ENCODE peak calls at places on chromosomes 16 and 17, in five cellular contexts. One of them, this sample, is unnamed. For H3K4me1, the result is how much of the 10 kb centered on the place peaks cover.

GRCh38 chr17:1379930-1380313 is 20.1 kb downstream of the YWHAE start:
- DNase-seq in SK-N-SH: no peak
- DNase-seq in spleen: no peak
- DNase-seq in GM23338: no peak
- DNase-seq in stomach: no peak
- DNase-seq in this sample: no peak

GRCh38 chr16:2508722-2509400 is 4.9 kb upstream of the ATP6V0C start:
- DNase-seq in SK-N-SH: no peak
- DNase-seq in spleen: peak
- DNase-seq in GM23338: no peak
- DNase-seq in stomach: no peak
- DNase-seq in this sample: no peak

GRCh38 chr16:62738631-62739030 is 702.4 kb upstream of the CDH8 start:
- DNase-seq in SK-N-SH: no peak
- DNase-seq in spleen: no peak
- DNase-seq in GM23338: no peak
- DNase-seq in stomach: no peak
- DNase-seq in this sample: no peak

GRCh38 chr16:63146251-63146650 is 1110.0 kb upstream of the CDH8 start:
- DNase-seq in SK-N-SH: no peak
- DNase-seq in spleen: no peak
- DNase-seq in GM23338: no peak
- DNase-seq in stomach: no peak
- DNase-seq in this sample: no peak

GRCh38 chr17:21573961-21574610 is 118.2 kb upstream of the KCNJ18 start:
- DNase-seq in SK-N-SH: peak
- DNase-seq in spleen: no peak
- DNase-seq in GM23338: no peak
- DNase-seq in stomach: peak
- DNase-seq in this sample: no peak

GRCh38 chr17:52156576-52156975 is 1.9 kb downstream of the CA10 start:
- DNase-seq in SK-N-SH: no peak
- DNase-seq in spleen: no peak
- DNase-seq in GM23338: peak
- DNase-seq in stomach: no peak
- DNase-seq in this sample: no peak

GRCh38 chr16:70428178-70428998 is 10.5 kb downstream of the ST3GAL2 start:
- DNase-seq in SK-N-SH: peak
- DNase-seq in spleen: peak
- DNase-seq in GM23338: peak
- DNase-seq in stomach: peak
- DNase-seq in this sample: peak

GRCh38 chr17:67021718-67022450 is 22.5 kb upstream of the CACNG1 start:
- DNase-seq in SK-N-SH: peak
- DNase-seq in spleen: no peak
- DNase-seq in GM23338: no peak
- DNase-seq in stomach: no peak
- DNase-seq in this sample: no peak

GRCh38 chr16:8957509-8958157 is 6.1 kb downstream of the USP7 start:
- DNase-seq in SK-N-SH: no peak
- DNase-seq in spleen: no peak
- DNase-seq in GM23338: no peak
- DNase-seq in stomach: no peak
- DNase-seq in this sample: no peak

GRCh38 chr17:60602385-60602742 is 2.4 kb downstream of the PPM1D start:
- DNase-seq in SK-N-SH: no peak
- DNase-seq in spleen: no peak
- DNase-seq in GM23338: no peak
- DNase-seq in stomach: no peak
- DNase-seq in this sample: no peak
- H3K27ac ChIP-seq in SK-N-SH: peak
- H3K27ac ChIP-seq in spleen: no peak
- H3K27ac ChIP-seq in GM23338: no peak
- H3K27ac ChIP-seq in stomach: peak
- H3K27ac ChIP-seq in this sample: peak

DNA sequence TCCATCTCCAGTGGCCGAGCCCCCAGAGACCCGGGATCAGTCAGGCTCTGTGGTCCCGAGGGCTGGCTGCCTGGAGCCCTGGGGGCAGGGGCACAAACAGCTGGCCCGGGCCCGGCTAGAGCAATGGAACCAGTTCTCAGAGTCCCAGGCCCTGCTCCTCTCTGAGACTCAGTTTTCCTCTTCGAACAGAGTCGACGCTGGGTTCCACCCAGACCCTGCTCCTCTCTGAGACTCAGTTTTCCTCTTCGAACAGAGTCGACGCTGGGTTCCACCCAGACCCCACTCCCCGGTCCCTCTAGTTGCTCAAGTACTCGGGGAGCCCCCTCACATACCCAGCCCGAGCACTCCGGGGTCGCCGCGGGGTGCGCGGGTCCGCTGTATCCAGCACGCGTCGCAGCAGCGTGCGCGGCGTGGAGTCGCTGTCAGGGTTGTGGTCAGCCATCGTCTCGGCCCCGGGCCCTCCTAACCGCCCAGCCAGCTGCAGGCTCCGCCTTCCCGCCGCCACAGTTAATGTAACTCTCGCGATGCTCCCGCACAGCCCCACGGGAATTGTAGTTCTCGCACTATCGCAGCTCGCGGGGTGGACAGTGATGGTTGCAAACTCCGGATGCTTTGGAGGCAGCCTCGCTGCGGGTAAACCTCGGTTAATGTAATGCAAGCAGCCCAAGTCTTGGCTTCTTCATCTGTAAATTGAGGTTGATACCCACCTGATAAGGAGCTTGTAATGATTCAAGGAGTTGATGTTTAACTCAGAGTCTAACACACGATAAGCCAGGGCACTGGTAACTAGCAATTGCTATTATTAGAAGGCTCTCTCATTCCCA is 8.5 kb upstream of the THAP11 start:
- DNase-seq in SK-N-SH: peak
- DNase-seq in spleen: peak
- DNase-seq in GM23338: peak
- DNase-seq in stomach: peak
- DNase-seq in this sample: peak
- TF ChIP-seq POLR2AphosphoS5 in SK-N-SH: peak
- TF ChIP-seq POLR2AphosphoS5 in spleen: peak
- TF ChIP-seq POLR2AphosphoS5 in GM23338: peak
- TF ChIP-seq POLR2AphosphoS5 in stomach: peak
- TF ChIP-seq POLR2AphosphoS5 in this sample: peak

DNA sequence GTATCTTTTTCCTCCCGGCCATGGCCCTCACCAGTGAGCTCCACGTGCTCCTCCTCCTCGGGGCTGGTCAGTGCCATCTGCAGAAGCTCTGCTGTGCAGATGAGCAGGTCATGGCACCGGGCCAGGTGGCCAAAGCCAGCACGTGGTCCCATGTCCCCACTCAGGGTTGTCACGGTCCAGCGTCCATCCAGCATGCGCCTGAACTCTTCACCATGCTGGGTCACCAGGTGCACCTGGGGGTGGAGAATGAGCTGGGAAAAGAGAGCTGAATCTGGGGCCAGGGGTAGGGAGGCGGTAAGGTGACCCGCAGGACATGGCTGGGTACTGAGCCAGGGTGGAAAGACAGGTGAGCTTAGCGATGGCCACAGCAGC is 1.3 kb downstream of the DHX58 start:
- DNase-seq in SK-N-SH: peak
- DNase-seq in spleen: no peak
- DNase-seq in GM23338: no peak
- DNase-seq in stomach: no peak
- DNase-seq in this sample: no peak
- H3K4me1 ChIP-seq in SK-N-SH: under half
- H3K4me1 ChIP-seq in spleen: under half
- H3K4me1 ChIP-seq in GM23338: under half
- H3K4me1 ChIP-seq in stomach: under half
- H3K4me1 ChIP-seq in this sample: under half

GRCh38 chr17:68029512-68030215 is 5.9 kb upstream of the KPNA2 start:
- DNase-seq in SK-N-SH: no peak
- DNase-seq in spleen: no peak
- DNase-seq in GM23338: peak
- DNase-seq in stomach: no peak
- DNase-seq in this sample: no peak
- H3K27ac ChIP-seq in SK-N-SH: no peak
- H3K27ac ChIP-seq in spleen: no peak
- H3K27ac ChIP-seq in GM23338: no peak
- H3K27ac ChIP-seq in stomach: no peak
- H3K27ac ChIP-seq in this sample: no peak

DNA sequence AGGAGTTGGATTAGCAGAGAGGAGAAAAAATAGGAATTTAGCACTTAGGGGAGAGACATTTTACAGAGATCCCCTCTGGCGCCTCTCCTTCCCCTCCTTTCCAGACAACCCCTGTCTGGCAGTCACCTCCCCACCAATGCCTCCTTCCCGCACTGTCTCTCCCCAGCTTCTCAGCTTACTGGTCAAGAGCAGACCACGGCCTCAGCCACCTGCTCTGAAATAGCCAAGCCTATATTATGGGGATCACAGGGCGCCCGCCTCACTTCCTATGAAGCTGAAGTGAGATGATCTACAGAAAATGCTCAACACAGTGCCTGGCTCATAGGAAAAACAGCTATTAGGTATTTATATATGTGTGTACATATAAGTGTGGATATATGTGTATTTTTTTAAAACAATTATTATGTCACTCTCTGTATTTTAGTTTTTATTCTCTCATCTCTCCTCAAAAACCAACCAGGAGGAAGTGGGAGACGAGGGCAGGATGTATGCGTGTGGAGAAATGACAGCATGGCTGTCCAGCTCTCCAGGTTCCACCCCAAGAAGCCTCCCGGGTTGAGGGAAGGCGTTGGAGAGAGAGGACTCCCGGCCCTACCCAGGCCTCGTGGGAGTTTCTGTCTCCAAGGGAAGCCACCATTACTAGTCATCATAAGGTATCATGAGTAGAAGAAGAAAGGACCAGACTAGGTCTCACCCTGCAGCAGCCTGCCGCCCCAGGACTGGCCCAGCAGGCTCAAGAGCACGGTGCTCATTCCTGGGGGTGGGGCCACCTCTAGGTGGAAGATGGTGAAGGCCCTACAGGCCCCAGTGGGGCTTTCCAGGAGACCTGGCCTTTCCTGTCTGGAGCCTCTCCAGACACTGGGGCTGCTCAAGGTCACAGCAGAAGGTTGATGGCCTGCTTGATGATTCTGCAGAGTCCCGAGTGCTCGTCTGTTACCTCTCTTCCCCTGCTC is 27.2 kb downstream of the MAP3K14 start:
- DNase-seq in SK-N-SH: no peak
- DNase-seq in spleen: no peak
- DNase-seq in GM23338: no peak
- DNase-seq in stomach: peak
- DNase-seq in this sample: no peak
- TF ChIP-seq POLR2AphosphoS5 in SK-N-SH: no peak
- TF ChIP-seq POLR2AphosphoS5 in spleen: no peak
- TF ChIP-seq POLR2AphosphoS5 in GM23338: no peak
- TF ChIP-seq POLR2AphosphoS5 in stomach: no peak
- TF ChIP-seq POLR2AphosphoS5 in this sample: no peak

GRCh38 chr16:88777801-88778415 is 7.1 kb downstream of the PIEZO1 start:
- DNase-seq in SK-N-SH: no peak
- DNase-seq in spleen: no peak
- DNase-seq in GM23338: peak
- DNase-seq in stomach: no peak
- DNase-seq in this sample: no peak
- H3K4me1 ChIP-seq in SK-N-SH: under half
- H3K4me1 ChIP-seq in spleen: half or more
- H3K4me1 ChIP-seq in GM23338: under half
- H3K4me1 ChIP-seq in stomach: half or more
- H3K4me1 ChIP-seq in this sample: under half

This sample was measured in breast epithelium.